ENCODE peak calls at places on chromosomes 1 and 21, in four cellular contexts. One of them, this sample, is unnamed.

GRCh38 chr1:82534996-82535395 is 734.3 kb downstream of the ADGRL2 start:
- DNase-seq in AG10803: no peak
- DNase-seq in HFFc6: no peak
- DNase-seq in lower lobe of right lung: no peak
- DNase-seq in this sample: no peak

GRCh38 chr1:7869136-7869905 is 16.5 kb upstream of the UTS2 start:
- DNase-seq in AG10803: no peak
- DNase-seq in lower lobe of right lung: no peak
- DNase-seq in HFFc6: no peak
- DNase-seq in this sample: no peak

GRCh38 chr1:164637461-164638375 is 78.7 kb downstream of the PBX1 start:
- DNase-seq in AG10803: peak; percentile 84
- DNase-seq in HFFc6: peak; percentile 77
- DNase-seq in lower lobe of right lung: no peak
- DNase-seq in this sample: no peak

GRCh38 chr1:8047112-8047511 is 21.0 kb upstream of the ERRFI1 start:
- DNase-seq in HFFc6: no peak
- DNase-seq in AG10803: peak; percentile 76
- DNase-seq in lower lobe of right lung: no peak
- DNase-seq in this sample: no peak

GRCh38 chr21:44514746-44515358 is 25.1 kb downstream of the KRTAP10-1 start:
- DNase-seq in lower lobe of right lung: no peak
- DNase-seq in HFFc6: no peak
- DNase-seq in AG10803: no peak
- DNase-seq in this sample: no peak

GRCh38 chr1:210771131-210771530 is 362.8 kb downstream of the KCNH1 start:
- DNase-seq in lower lobe of right lung: no peak
- DNase-seq in AG10803: no peak
- DNase-seq in HFFc6: no peak
- DNase-seq in this sample: no peak

GRCh38 chr1:198628064-198628455 is 10.8 kb upstream of the PTPRC start:
- DNase-seq in HFFc6: no peak
- DNase-seq in AG10803: no peak
- DNase-seq in lower lobe of right lung: no peak
- DNase-seq in this sample: no peak

GRCh38 chr1:227234998-227235405 is 83.3 kb downstream of the CDC42BPA start:
- DNase-seq in HFFc6: peak; percentile 76
- DNase-seq in lower lobe of right lung: no peak
- DNase-seq in AG10803: peak; percentile 64
- DNase-seq in this sample: no peak

GRCh38 chr1:221809101-221810029 is 67.5 kb upstream of the DUSP10 start:
- DNase-seq in HFFc6: no peak
- DNase-seq in lower lobe of right lung: no peak
- DNase-seq in AG10803: no peak
- DNase-seq in this sample: no peak

GRCh38 chr1:41294213-41294612 is 52.1 kb upstream of the SCMH1 start:
- DNase-seq in HFFc6: no peak
- DNase-seq in lower lobe of right lung: no peak
- DNase-seq in AG10803: no peak
- DNase-seq in this sample: no peak

GRCh38 chr1:176515310-176515709 is 52.3 kb downstream of the PAPPA2 start:
- DNase-seq in HFFc6: peak; percentile 20
- DNase-seq in AG10803: peak; percentile 51
- DNase-seq in lower lobe of right lung: no peak
- DNase-seq in this sample: no peak

GRCh38 chr1:23282967-23283366 is 61.1 kb downstream of the HNRNPR start:
- DNase-seq in AG10803: peak; percentile 86
- DNase-seq in HFFc6: peak; percentile 73
- DNase-seq in lower lobe of right lung: no peak
- DNase-seq in this sample: no peak

GRCh38 chr1:40044065-40044575 is 3.6 kb downstream of the CAP1 start:
- DNase-seq in lower lobe of right lung: no peak
- DNase-seq in AG10803: no peak
- DNase-seq in HFFc6: no peak
- DNase-seq in this sample: no peak

GRCh38 chr1:15849775-15850449 is 2.4 kb downstream of the SPEN start:
- DNase-seq in lower lobe of right lung: no peak
- DNase-seq in AG10803: peak; percentile 39
- DNase-seq in HFFc6: peak; percentile 47
- DNase-seq in this sample: peak; percentile 51

GRCh38 chr1:165912638-165913037 is 85.2 kb downstream of the UCK2 start:
- DNase-seq in AG10803: no peak
- DNase-seq in HFFc6: no peak
- DNase-seq in lower lobe of right lung: no peak
- DNase-seq in this sample: no peak

GRCh38 chr1:171727778-171728177 is 14.1 kb downstream of the VAMP4 start:
- DNase-seq in HFFc6: no peak
- DNase-seq in lower lobe of right lung: no peak
- DNase-seq in AG10803: no peak
- DNase-seq in this sample: no peak

GRCh38 chr1:218625393-218625792 is 280.3 kb downstream of the TGFB2 start:
- DNase-seq in AG10803: no peak
- DNase-seq in lower lobe of right lung: no peak
- DNase-seq in HFFc6: no peak
- DNase-seq in this sample: no peak

GRCh38 chr1:3423245-3423829 is 31.1 kb upstream of the ARHGEF16 start:
- DNase-seq in HFFc6: no peak
- DNase-seq in lower lobe of right lung: peak; percentile 84
- DNase-seq in AG10803: no peak
- DNase-seq in this sample: no peak

GRCh38 chr1:17239420-17239819 is 9.5 kb upstream of the PADI3 start:
- DNase-seq in AG10803: peak; percentile 94
- DNase-seq in lower lobe of right lung: no peak
- DNase-seq in HFFc6: peak; percentile 91
- DNase-seq in this sample: no peak

GRCh38 chr1:30258471-30258870 is 464.9 kb downstream of the MATN1 start:
- DNase-seq in AG10803: no peak
- DNase-seq in lower lobe of right lung: no peak
- DNase-seq in HFFc6: no peak
- DNase-seq in this sample: no peak

GRCh38 chr1:3456964-3457909 is 2.8 kb downstream of the ARHGEF16 start:
- DNase-seq in AG10803: no peak
- DNase-seq in HFFc6: no peak
- DNase-seq in lower lobe of right lung: no peak
- DNase-seq in this sample: no peak

GRCh38 chr1:167663002-167663772 is 33.2 kb downstream of the RCSD1 start:
- DNase-seq in lower lobe of right lung: no peak
- DNase-seq in AG10803: peak; percentile 73
- DNase-seq in HFFc6: peak; percentile 48
- DNase-seq in this sample: no peak

GRCh38 chr1:56948403-56949023 is 17.3 kb downstream of the C8B start:
- DNase-seq in HFFc6: peak; percentile 50
- DNase-seq in AG10803: peak; percentile 84
- DNase-seq in lower lobe of right lung: no peak
- DNase-seq in this sample: no peak

GRCh38 chr1:65792671-65793358 is at the start of gene PDE4B:
- DNase-seq in AG10803: peak; percentile 36
- DNase-seq in lower lobe of right lung: peak; percentile 52
- DNase-seq in HFFc6: no peak
- DNase-seq in this sample: no peak

GRCh38 chr1:154847891-154848290 is 22.2 kb downstream of the KCNN3 start:
- DNase-seq in HFFc6: no peak
- DNase-seq in AG10803: peak; percentile 30
- DNase-seq in lower lobe of right lung: no peak
- DNase-seq in this sample: no peak

GRCh38 chr21:33751120-33751519 is 108.8 kb downstream of the ITSN1 start:
- DNase-seq in lower lobe of right lung: no peak
- DNase-seq in HFFc6: peak; percentile 24
- DNase-seq in AG10803: peak; percentile 54
- DNase-seq in this sample: no peak

GRCh38 chr1:38241594-38242331 is 195.2 kb upstream of the POU3F1 start:
- DNase-seq in lower lobe of right lung: no peak
- DNase-seq in HFFc6: no peak
- DNase-seq in AG10803: no peak
- DNase-seq in this sample: no peak
- TF ChIP-seq CTCF in lower lobe of right lung: no peak
- TF ChIP-seq CTCF in HFFc6: no peak
- TF ChIP-seq CTCF in AG10803: no peak
- TF ChIP-seq CTCF in this sample: no peak

GRCh38 chr1:119613769-119614358 is 34.2 kb downstream of the ZNF697 start:
- DNase-seq in AG10803: peak; percentile 83
- DNase-seq in lower lobe of right lung: peak; percentile 82
- DNase-seq in HFFc6: peak; percentile 76
- DNase-seq in this sample: peak; percentile 82
- TF ChIP-seq CTCF in AG10803: peak; percentile 83
- TF ChIP-seq CTCF in lower lobe of right lung: peak; percentile 74
- TF ChIP-seq CTCF in HFFc6: peak; percentile 93
- TF ChIP-seq CTCF in this sample: peak; percentile 85

GRCh38 chr1:186514367-186514766 is 53.5 kb upstream of the PDC start:
- DNase-seq in AG10803: no peak
- DNase-seq in lower lobe of right lung: no peak
- DNase-seq in HFFc6: no peak
- DNase-seq in this sample: no peak
- TF ChIP-seq CTCF in AG10803: no peak
- TF ChIP-seq CTCF in lower lobe of right lung: no peak
- TF ChIP-seq CTCF in HFFc6: no peak
- TF ChIP-seq CTCF in this sample: no peak

GRCh38 chr1:182570611-182570970 is 18.5 kb downstream of the RNASEL start:
- DNase-seq in AG10803: no peak
- DNase-seq in lower lobe of right lung: no peak
- DNase-seq in HFFc6: no peak
- DNase-seq in this sample: no peak

GRCh38 chr1:182574156-182574555 is 14.9 kb downstream of the RNASEL start:
- DNase-seq in AG10803: no peak
- DNase-seq in HFFc6: no peak
- DNase-seq in lower lobe of right lung: no peak
- DNase-seq in this sample: no peak

GRCh38 chr1:182568647-182569284 is 20.3 kb downstream of the RNASEL start:
- DNase-seq in HFFc6: no peak
- DNase-seq in AG10803: no peak
- DNase-seq in lower lobe of right lung: no peak
- DNase-seq in this sample: no peak

GRCh38 chr1:182567629-182568028 is 21.4 kb downstream of the RNASEL start:
- DNase-seq in lower lobe of right lung: no peak
- DNase-seq in HFFc6: no peak
- DNase-seq in AG10803: no peak
- DNase-seq in this sample: no peak

GRCh38 chr1:182569939-182570610 is 19.0 kb downstream of the RNASEL start:
- DNase-seq in HFFc6: no peak
- DNase-seq in lower lobe of right lung: no peak
- DNase-seq in AG10803: no peak
- DNase-seq in this sample: no peak
- TF ChIP-seq CTCF in HFFc6: no peak
- TF ChIP-seq CTCF in lower lobe of right lung: no peak
- TF ChIP-seq CTCF in AG10803: no peak
- TF ChIP-seq CTCF in this sample: no peak

GRCh38 chr1:21641537-21641936 is 27.6 kb downstream of the RAP1GAP start:
- DNase-seq in HFFc6: no peak
- DNase-seq in AG10803: no peak
- DNase-seq in lower lobe of right lung: no peak
- DNase-seq in this sample: no peak

GRCh38 chr1:21638531-21639341 is 30.4 kb downstream of the RAP1GAP start:
- DNase-seq in AG10803: no peak
- DNase-seq in HFFc6: peak; percentile 47
- DNase-seq in lower lobe of right lung: peak; percentile 73
- DNase-seq in this sample: no peak

GRCh38 chr1:21640653-21641052 is 28.5 kb downstream of the RAP1GAP start:
- DNase-seq in AG10803: no peak
- DNase-seq in lower lobe of right lung: no peak
- DNase-seq in HFFc6: no peak
- DNase-seq in this sample: no peak

GRCh38 chr1:21641076-21641475 is 28.1 kb downstream of the RAP1GAP start:
- DNase-seq in AG10803: no peak
- DNase-seq in lower lobe of right lung: no peak
- DNase-seq in HFFc6: no peak
- DNase-seq in this sample: no peak

GRCh38 chr1:21639594-21640041 is 29.5 kb downstream of the RAP1GAP start:
- DNase-seq in HFFc6: no peak
- DNase-seq in lower lobe of right lung: no peak
- DNase-seq in AG10803: no peak
- DNase-seq in this sample: no peak
- TF ChIP-seq CTCF in HFFc6: no peak
- TF ChIP-seq CTCF in lower lobe of right lung: no peak
- TF ChIP-seq CTCF in AG10803: no peak
- TF ChIP-seq CTCF in this sample: no peak

DNA sequence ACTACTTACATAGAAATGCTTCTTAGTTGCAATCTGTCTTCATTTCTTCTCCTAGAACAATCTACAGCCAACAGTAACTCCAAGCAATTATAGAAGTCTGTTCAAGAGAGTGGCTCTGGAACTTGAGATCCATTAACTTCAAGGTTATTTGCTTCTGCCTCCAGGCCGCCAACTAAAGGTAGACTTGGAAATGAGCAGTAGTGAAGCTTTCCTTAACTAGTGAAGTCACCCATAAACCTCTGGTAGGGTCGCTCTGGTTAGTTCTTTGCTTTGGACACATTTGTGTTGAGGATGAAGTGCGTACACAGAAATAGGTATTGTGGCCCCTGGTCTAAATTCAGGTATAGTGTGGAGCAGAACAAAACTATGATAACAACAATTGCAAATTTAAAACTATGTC is 809.9 kb upstream of the RGS18 start:
- DNase-seq in AG10803: no peak
- DNase-seq in HFFc6: no peak
- DNase-seq in lower lobe of right lung: no peak
- DNase-seq in this sample: no peak
- TF ChIP-seq CTCF in AG10803: no peak
- TF ChIP-seq CTCF in HFFc6: no peak
- TF ChIP-seq CTCF in lower lobe of right lung: no peak
- TF ChIP-seq CTCF in this sample: no peak

DNA sequence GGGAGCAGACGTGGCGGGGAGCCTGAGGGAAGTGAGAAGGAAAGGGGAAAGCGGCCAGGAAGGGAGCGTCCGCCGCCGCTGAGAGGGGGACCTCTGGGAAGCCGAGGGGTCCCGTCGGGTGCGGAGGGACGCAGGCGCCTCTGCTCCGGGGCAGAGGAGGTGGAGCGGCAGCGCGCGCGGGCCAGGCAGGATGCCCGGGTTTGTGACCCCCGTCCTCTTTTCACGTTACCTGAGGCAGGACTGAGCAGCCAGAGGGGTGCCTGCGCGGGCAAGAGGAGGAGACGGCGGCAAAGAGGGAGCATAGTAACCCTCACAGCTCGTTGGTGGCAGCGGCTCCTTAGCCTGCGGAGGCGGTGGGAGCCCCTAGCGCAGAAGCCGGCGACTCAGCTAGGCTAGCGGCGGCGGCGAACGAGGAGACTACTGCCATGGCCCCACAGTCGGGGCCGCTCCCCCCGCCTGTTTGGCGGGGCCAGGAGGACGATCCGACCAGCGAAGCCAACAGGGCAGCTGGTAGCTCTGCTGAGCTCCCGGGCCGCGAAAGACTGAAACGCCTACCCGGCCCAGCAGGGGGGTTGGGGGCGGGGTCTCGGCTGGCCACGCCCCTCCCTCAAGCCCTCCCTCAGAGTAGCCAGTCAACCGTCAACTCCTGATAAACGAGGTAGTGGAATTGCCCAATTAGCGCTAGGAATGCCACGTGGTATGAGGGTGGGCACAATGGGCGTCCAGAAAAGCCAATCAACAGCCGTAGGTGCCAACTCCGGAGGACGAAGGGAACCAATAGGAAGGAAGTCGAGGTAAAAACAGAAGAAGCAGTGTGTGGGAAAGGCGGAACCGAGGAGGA is at the start of gene TESK2:
- DNase-seq in HFFc6: peak; percentile 99
- DNase-seq in AG10803: peak; percentile 99
- DNase-seq in lower lobe of right lung: peak; percentile 96
- DNase-seq in this sample: peak; percentile 98
- TF ChIP-seq CTCF in HFFc6: peak; percentile 19
- TF ChIP-seq CTCF in AG10803: no peak
- TF ChIP-seq CTCF in lower lobe of right lung: peak; percentile 25
- TF ChIP-seq CTCF in this sample: no peak